ENCODE peak calls at places on chromosomes 7 and 10, in four cellular contexts. B is WTC11, V is EH, O is IMR-90. P is an unnamed sample.

GRCh38 chr10:114821915-114822770 is 563 bp downstream of the FHIP2A start:
- DNase-seq in O (peak), B (peak), V (no peak), P (peak)

GRCh38 chr10:77195101-77195500 is 442.5 kb downstream of the KCNMA1 start:
- DNase-seq in B (no peak), V (peak), O (peak), P (no peak)

GRCh38 chr7:88915615-88916014 is 120.1 kb upstream of the TEX47 start:
- DNase-seq in B (no peak), V (no peak), O (no peak), P (no peak)

GRCh38 chr10:105258036-105258673 is 617.1 kb downstream of the SORCS3 start:
- DNase-seq in V (no peak), B (no peak), O (no peak), P (no peak)

GRCh38 chr7:76246804-76247389 is 45.2 kb downstream of the SRRM3 start:
- DNase-seq in O (no peak), V (no peak), B (no peak), P (no peak)

GRCh38 chr7:117666019-117666418 is 186.2 kb downstream of the CFTR start:
- DNase-seq in B (no peak), V (peak), O (peak), P (no peak)

GRCh38 chr7:145123502-145123901 is 287.6 kb upstream of the TPK1 start:
- DNase-seq in B (no peak), V (no peak), O (no peak), P (no peak)

GRCh38 chr10:130479906-130480305 is 343.7 kb downstream of the GLRX3 start:
- DNase-seq in B (no peak), V (no peak), O (no peak), P (no peak)

GRCh38 chr7:47557986-47558670 is 23.8 kb downstream of the TNS3 start:
- DNase-seq in O (no peak), B (no peak), V (no peak), P (no peak)

GRCh38 chr7:7970620-7971307 is 2.2 kb downstream of the GLCCI1 start:
- DNase-seq in B (no peak), O (peak), V (peak), P (peak)

GRCh38 chr7:82235710-82236109 is 207.9 kb downstream of the CACNA2D1 start:
- DNase-seq in V (peak), B (no peak), O (peak), P (no peak)

GRCh38 chr7:120218702-120219101 is 54.3 kb upstream of the KCND2 start:
- DNase-seq in V (no peak), O (peak), B (no peak), P (no peak)